ENCODE peak calls at places on chromosomes 13 and 19, in four cellular contexts. One of them, this sample, is unnamed.
A peak's percentile ranks its signal among the peaks of the same experiment; 100 is the strongest.

GRCh38 chr13:45180713-45181601 is 19.9 kb downstream of the KCTD4 start:
- DNase-seq in transverse colon: no peak
- DNase-seq in A549: no peak
- DNase-seq in SK-N-SH: no peak
- DNase-seq in this sample: no peak

GRCh38 chr19:662207-662961 is 630 bp downstream of the RNF126 start:
- DNase-seq in transverse colon: peak; percentile 81
- DNase-seq in A549: no peak
- DNase-seq in SK-N-SH: peak; percentile 74
- DNase-seq in this sample: peak; percentile 91

GRCh38 chr13:40589285-40590109 is 76.9 kb downstream of the FOXO1 start:
- DNase-seq in transverse colon: peak; percentile 48
- DNase-seq in A549: no peak
- DNase-seq in SK-N-SH: no peak
- DNase-seq in this sample: no peak

GRCh38 chr19:45920458-45920857 is 5.9 kb upstream of the NANOS2 start:
- DNase-seq in transverse colon: no peak
- DNase-seq in A549: no peak
- DNase-seq in SK-N-SH: no peak
- DNase-seq in this sample: no peak

GRCh38 chr19:7602240-7602934 is 6.7 kb downstream of the CAMSAP3 start:
- DNase-seq in transverse colon: no peak
- DNase-seq in A549: no peak
- DNase-seq in SK-N-SH: peak; percentile 12
- DNase-seq in this sample: peak; percentile 75

GRCh38 chr19:39428309-39429112 is 7.2 kb downstream of the RPS16 start:
- DNase-seq in transverse colon: peak; percentile 51
- DNase-seq in A549: peak; percentile 81
- DNase-seq in SK-N-SH: no peak
- DNase-seq in this sample: peak; percentile 70

GRCh38 chr13:44576396-44577235 is 486 bp upstream of the TSC22D1 start:
- DNase-seq in transverse colon: peak; percentile 19
- DNase-seq in A549: no peak
- DNase-seq in SK-N-SH: peak; percentile 68
- DNase-seq in this sample: no peak

GRCh38 chr13:44373601-44374347 is at the start of gene SERP2:
- DNase-seq in transverse colon: no peak
- DNase-seq in A549: no peak
- DNase-seq in SK-N-SH: peak; percentile 97
- DNase-seq in this sample: peak; percentile 84

GRCh38 chr19:39180749-39181148 is 16.0 kb upstream of the NCCRP1 start:
- DNase-seq in transverse colon: no peak
- DNase-seq in A549: no peak
- DNase-seq in SK-N-SH: no peak
- DNase-seq in this sample: no peak

GRCh38 chr19:52786078-52786463 is 520 bp downstream of the ZNF600 start:
- DNase-seq in transverse colon: peak; percentile 24
- DNase-seq in A549: no peak
- DNase-seq in SK-N-SH: peak; percentile 41
- DNase-seq in this sample: no peak

GRCh38 chr13:21872795-21873194 is 201.9 kb downstream of the FGF9 start:
- DNase-seq in transverse colon: no peak
- DNase-seq in A549: no peak
- DNase-seq in SK-N-SH: no peak
- DNase-seq in this sample: no peak

GRCh38 chr19:18763674-18764590 is 27.2 kb downstream of the COMP start:
- DNase-seq in transverse colon: no peak
- DNase-seq in A549: no peak
- DNase-seq in SK-N-SH: peak; percentile 88
- DNase-seq in this sample: peak; percentile 82

GRCh38 chr19:51064534-51065220 is at the start of gene KLK13:
- DNase-seq in transverse colon: no peak
- DNase-seq in A549: peak; percentile 44
- DNase-seq in SK-N-SH: no peak
- DNase-seq in this sample: peak; percentile 81

GRCh38 chr13:85408415-85408814 is 390.8 kb downstream of the SLITRK6 start:
- DNase-seq in transverse colon: no peak
- DNase-seq in A549: no peak
- DNase-seq in SK-N-SH: no peak
- DNase-seq in this sample: no peak

GRCh38 chr19:48552406-48553322 is 692 bp downstream of the SULT2B1 start:
- DNase-seq in transverse colon: no peak
- DNase-seq in A549: no peak
- DNase-seq in SK-N-SH: no peak
- DNase-seq in this sample: no peak

GRCh38 chr13:110262494-110262893 is 44.5 kb downstream of the COL4A1 start:
- DNase-seq in transverse colon: no peak
- DNase-seq in A549: no peak
- DNase-seq in SK-N-SH: no peak
- DNase-seq in this sample: no peak

GRCh38 chr13:48125794-48126228 is 30.9 kb upstream of the MED4 start:
- DNase-seq in transverse colon: no peak
- DNase-seq in A549: no peak
- DNase-seq in SK-N-SH: no peak
- DNase-seq in this sample: no peak

GRCh38 chr19:16542045-16542893 is at the start of gene CHERP:
- DNase-seq in transverse colon: peak; percentile 95
- DNase-seq in A549: peak; percentile 67
- DNase-seq in SK-N-SH: peak; percentile 97
- DNase-seq in this sample: peak; percentile 98
- TF ChIP-seq EP300 in transverse colon: no peak
- TF ChIP-seq EP300 in A549: no peak
- TF ChIP-seq EP300 in SK-N-SH: no peak
- TF ChIP-seq EP300 in this sample: no peak

GRCh38 chr13:101612736-101613135 is 160.3 kb downstream of the ITGBL1 start:
- DNase-seq in transverse colon: no peak
- DNase-seq in A549: no peak
- DNase-seq in SK-N-SH: no peak
- DNase-seq in this sample: no peak
- TF ChIP-seq EP300 in transverse colon: no peak
- TF ChIP-seq EP300 in A549: no peak
- TF ChIP-seq EP300 in SK-N-SH: no peak
- TF ChIP-seq EP300 in this sample: no peak

GRCh38 chr13:93942016-93942415 is 537.5 kb downstream of the DCT start:
- DNase-seq in transverse colon: no peak
- DNase-seq in A549: no peak
- DNase-seq in SK-N-SH: no peak
- DNase-seq in this sample: no peak

GRCh38 chr13:93945621-93946020 is 533.9 kb downstream of the DCT start:
- DNase-seq in transverse colon: no peak
- DNase-seq in A549: no peak
- DNase-seq in SK-N-SH: no peak
- DNase-seq in this sample: no peak

DNA sequence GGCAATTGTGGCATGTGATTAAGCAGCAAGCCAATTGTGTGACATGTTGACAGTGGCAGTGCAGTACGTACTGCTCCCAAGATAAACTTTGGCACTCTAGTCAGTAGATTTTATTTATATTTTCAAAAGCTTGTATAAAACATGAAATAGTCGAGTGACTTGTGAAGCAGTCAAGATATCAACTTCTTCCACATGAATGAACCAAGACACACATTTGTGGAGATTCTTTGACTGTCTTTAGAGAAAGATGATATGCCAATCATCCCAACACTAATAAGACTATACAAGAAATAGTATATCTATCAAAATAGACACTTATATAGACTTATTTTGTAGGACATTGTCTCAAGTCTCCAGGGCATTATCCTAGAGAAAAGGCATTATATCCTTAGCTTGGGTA is 538.0 kb downstream of the DCT start:
- DNase-seq in transverse colon: no peak
- DNase-seq in A549: no peak
- DNase-seq in SK-N-SH: no peak
- DNase-seq in this sample: no peak
- TF ChIP-seq EP300 in transverse colon: no peak
- TF ChIP-seq EP300 in A549: no peak
- TF ChIP-seq EP300 in SK-N-SH: no peak
- TF ChIP-seq EP300 in this sample: no peak

GRCh38 chr19:2840794-2841790 is at the start of gene ZNF555:
- DNase-seq in transverse colon: peak; percentile 99
- DNase-seq in A549: peak; percentile 96
- DNase-seq in SK-N-SH: peak; percentile 98
- DNase-seq in this sample: peak; percentile 98
- TF ChIP-seq EP300 in transverse colon: no peak
- TF ChIP-seq EP300 in A549: no peak
- TF ChIP-seq EP300 in SK-N-SH: no peak
- TF ChIP-seq EP300 in this sample: no peak

DNA sequence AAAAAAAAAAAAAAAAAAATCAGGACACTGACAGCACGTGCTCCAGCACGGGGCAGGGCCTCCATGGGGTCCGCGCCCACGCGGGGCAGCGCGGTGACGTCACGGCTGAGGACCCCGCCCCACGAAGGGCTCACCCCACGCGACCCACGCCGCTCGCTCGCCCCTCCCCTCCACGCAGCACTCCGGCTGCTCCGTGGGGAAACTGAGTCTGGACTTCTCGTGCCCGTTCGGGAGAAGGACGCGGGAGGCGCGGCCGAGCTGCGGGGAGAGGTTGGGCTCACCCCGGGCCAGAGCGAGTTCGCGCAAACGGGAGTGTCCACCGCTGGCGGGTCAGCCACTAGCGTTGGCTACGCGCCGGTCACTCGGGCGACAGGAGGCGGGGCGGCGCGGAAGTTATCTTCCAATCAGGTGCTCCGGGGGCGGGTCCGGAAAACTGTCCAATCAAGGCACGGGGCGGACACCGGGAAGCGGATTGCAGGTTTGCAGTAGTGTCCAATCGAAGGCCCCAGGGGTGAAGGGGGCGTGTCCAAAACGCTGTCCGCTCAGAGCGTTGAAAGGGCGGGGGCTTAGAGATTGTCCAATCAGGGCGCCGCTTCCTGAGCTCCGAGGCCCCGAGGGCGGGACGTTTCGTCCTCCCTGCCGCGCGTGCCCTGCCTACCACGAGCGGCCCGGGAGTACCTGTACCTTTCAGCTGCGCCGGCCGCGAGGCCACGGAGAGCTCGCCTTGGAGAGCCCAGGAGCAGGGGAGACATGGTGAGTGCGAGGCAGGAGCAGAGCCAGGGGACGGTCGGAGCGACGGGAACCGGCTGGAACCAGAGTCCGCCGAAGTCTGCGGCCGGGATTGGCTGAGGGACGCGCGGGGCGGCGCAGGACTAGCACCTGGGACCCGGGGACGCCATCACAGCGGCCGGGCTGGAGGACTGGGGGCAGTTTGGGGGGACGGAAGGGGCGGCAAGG is at the start of gene ZNF57:
- DNase-seq in transverse colon: peak; percentile 100
- DNase-seq in A549: peak; percentile 93
- DNase-seq in SK-N-SH: peak; percentile 99
- DNase-seq in this sample: peak; percentile 98
- TF ChIP-seq EP300 in transverse colon: no peak
- TF ChIP-seq EP300 in A549: no peak
- TF ChIP-seq EP300 in SK-N-SH: no peak
- TF ChIP-seq EP300 in this sample: no peak

GRCh38 chr19:5470264-5470671 is 15.1 kb downstream of the ZNRF4 start:
- DNase-seq in transverse colon: peak; percentile 48
- DNase-seq in A549: no peak
- DNase-seq in SK-N-SH: no peak
- DNase-seq in this sample: no peak
- TF ChIP-seq EP300 in transverse colon: no peak
- TF ChIP-seq EP300 in A549: no peak
- TF ChIP-seq EP300 in SK-N-SH: no peak
- TF ChIP-seq EP300 in this sample: no peak

This sample was measured in upper lobe of left lung.